ENCODE peak calls at places on chromosome 13, in four cellular contexts. T, M, A and V are unnamed samples.

GRCh38 chr13:65095118-65095517 is 2135.0 kb downstream of the PCDH9 start:
- DNase-seq in T (no peak), M (no peak), A (no peak), V (no peak)

GRCh38 chr13:98549006-98549727 is 27.7 kb downstream of the STK24 start:
- DNase-seq in T (peak; percentile 89), M (no peak), A (no peak), V (no peak)

GRCh38 chr13:67023088-67023893 is 206.8 kb downstream of the PCDH9 start:
- DNase-seq in T (peak; percentile 98), M (no peak), A (no peak), V (no peak)

GRCh38 chr13:39773833-39774232 is 118.4 kb downstream of the COG6 start:
- DNase-seq in T (peak; percentile 85), M (no peak), A (no peak), V (no peak)

GRCh38 chr13:34589581-34589980 is 352.5 kb upstream of the NBEA start:
- DNase-seq in T (no peak), M (no peak), A (no peak), V (no peak)

GRCh38 chr13:40439928-40440327 is 226.5 kb downstream of the FOXO1 start:
- DNase-seq in T (no peak), M (no peak), A (peak; percentile 45), V (no peak)

GRCh38 chr13:65368832-65369231 is 1861.3 kb downstream of the PCDH9 start:
- DNase-seq in T (no peak), M (no peak), A (no peak), V (no peak)

GRCh38 chr13:40221460-40222201 is 444.8 kb downstream of the FOXO1 start:
- DNase-seq in T (peak; percentile 90), M (no peak), A (no peak), V (no peak)

GRCh38 chr13:91111476-91112190 is 235.9 kb upstream of the MIR17HG start:
- DNase-seq in T (no peak), M (no peak), A (no peak), V (no peak)

GRCh38 chr13:91719033-91719432 is 320.6 kb downstream of the GPC5 start:
- DNase-seq in T (peak; percentile 37), M (no peak), A (no peak), V (no peak)

GRCh38 chr13:44331912-44332840 is 41.4 kb upstream of the SERP2 start:
- DNase-seq in T (peak; percentile 96), M (no peak), A (peak; percentile 85), V (no peak)

GRCh38 chr13:43129021-43129420 is 105.6 kb downstream of the DNAJC15 start:
- DNase-seq in T (no peak), M (no peak), A (no peak), V (no peak)

GRCh38 chr13:60583911-60584753 is 187.1 kb downstream of the TDRD3 start:
- DNase-seq in T (peak; percentile 94), M (peak; percentile 15), A (no peak), V (no peak)

GRCh38 chr13:28819748-28820098 is 416 bp upstream of the MTUS2 start:
- DNase-seq in T (peak; percentile 30), M (no peak), A (peak; percentile 44), V (peak; percentile 81)

GRCh38 chr13:24087611-24088235 is 72.8 kb upstream of the SPATA13 start:
- DNase-seq in T (no peak), M (no peak), A (peak; percentile 13), V (no peak)

GRCh38 chr13:107216046-107216715 is 648.2 kb upstream of the ARGLU1 start:
- DNase-seq in T (no peak), M (no peak), A (no peak), V (no peak)

DNA sequence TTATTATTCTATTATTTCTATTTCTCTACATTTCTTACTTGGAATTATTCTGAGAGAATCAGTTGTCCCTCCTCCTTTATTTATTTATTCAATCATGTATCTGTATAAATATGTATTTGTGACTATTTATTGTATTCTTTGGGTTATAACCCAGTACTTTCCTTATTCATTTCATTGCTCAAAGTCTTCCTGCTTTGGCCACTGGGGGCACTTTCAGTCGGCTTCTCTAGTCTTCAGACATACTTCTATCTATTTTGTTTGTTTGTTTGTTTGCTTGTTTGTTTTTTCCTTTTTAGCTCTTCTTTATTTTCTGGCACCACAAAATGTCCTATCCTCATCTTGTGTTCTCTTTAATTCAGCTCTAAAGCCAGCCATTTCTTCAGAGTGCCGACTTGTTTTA is 260.4 kb downstream of the NALCN start:
- DNase-seq in T (no peak), M (no peak), A (no peak), V (no peak)
- TF ChIP-seq CTCF in T (peak; percentile 55), M (no peak), A (peak; percentile 25), V (peak; percentile 56)

DNA sequence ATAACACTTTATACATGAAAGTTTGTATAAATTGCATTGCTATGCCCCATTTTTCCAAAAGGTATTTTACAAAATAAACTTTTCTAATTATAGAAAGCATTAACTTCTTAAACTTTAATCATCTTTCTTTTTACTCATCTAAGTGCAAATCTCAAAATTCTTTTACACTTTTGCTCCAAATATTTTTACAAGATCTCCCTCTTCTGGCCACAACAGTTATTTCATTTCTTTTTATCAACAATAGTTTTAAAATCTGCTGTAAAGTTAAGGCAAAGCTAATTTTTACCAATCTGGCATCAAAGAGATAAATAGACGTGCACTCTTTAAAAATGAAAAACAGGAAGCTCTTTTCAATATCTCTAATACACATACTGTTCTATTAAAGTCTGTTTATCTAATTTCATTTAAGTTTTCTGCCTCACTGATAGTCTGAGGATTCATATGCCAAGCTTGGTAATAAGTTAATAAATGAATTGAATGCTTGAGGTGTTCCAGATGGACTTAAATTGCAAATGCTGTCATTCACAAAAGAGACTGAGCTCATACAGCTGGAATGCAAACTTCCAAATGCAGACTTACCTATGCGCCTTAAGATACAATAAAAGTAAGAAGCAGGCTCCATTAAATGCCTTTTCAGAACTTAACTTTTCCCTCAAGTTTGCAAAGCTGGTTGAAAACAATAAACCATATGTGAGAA is 583.0 kb upstream of the ATXN8OS start:
- DNase-seq in T (no peak), M (no peak), A (no peak), V (no peak)
- TF ChIP-seq CTCF in T (peak; percentile 21), M (no peak), A (no peak), V (peak; percentile 67)

GRCh38 chr13:73514208-73514607 is 455.4 kb downstream of the KLF5 start:
- DNase-seq in T (no peak), M (no peak), A (no peak), V (no peak)
- TF ChIP-seq CTCF in T (no peak), M (no peak), A (no peak), V (no peak)

GRCh38 chr13:113288880-113289279 is 8.2 kb upstream of the LAMP1 start:
- DNase-seq in T (no peak), M (no peak), A (no peak), V (no peak)

DNA sequence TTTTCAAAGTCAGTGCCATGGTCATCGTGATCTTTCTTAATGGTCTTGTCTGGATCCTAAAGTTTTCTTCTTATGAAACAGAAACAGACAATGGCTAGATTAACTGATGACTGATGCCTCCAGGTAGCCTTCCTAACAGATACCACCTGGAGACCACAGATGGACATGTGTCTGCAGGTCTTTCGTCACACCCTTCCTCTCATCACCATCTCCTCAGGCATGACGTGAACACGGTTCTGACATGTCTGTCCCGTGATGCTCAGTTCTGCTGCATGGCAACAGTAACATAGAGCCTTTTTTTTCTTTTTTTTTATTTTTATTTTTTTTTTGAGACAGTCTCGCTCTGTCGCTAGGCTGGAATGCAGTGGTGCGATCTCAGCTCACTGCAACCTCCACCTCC is 13.1 kb upstream of the LAMP1 start:
- DNase-seq in T (no peak), M (no peak), A (no peak), V (no peak)
- TF ChIP-seq CTCF in T (no peak), M (no peak), A (no peak), V (no peak)